ENCODE peak calls at places on chromosome 9, in seven cellular contexts. O, E, N, Q, T, D and C are unnamed samples. For H3K36me3, the result is how much of the 10 kb centered on the place peaks cover.

GRCh38 chr9:125996671-125997509 is 249.7 kb downstream of the PBX3 start:
- DNase-seq in D (no peak), E (no peak), O (no peak), T (no peak), Q (no peak), N (no peak), C (no peak)

GRCh38 chr9:129160712-129161533 is 17.1 kb downstream of the IER5L start:
- DNase-seq in E (no peak), O (no peak), Q (no peak), D (no peak), T (no peak), N (no peak), C (no peak)

GRCh38 chr9:99426443-99426842 is 204.4 kb downstream of the SEC61B start:
- DNase-seq in Q (no peak), O (no peak), D (no peak), N (no peak), T (no peak), E (no peak), C (no peak)

GRCh38 chr9:134419684-134420076 is 93.4 kb downstream of the RXRA start:
- DNase-seq in N (no peak), O (no peak), T (peak), Q (no peak), D (no peak), E (no peak), C (no peak)

GRCh38 chr9:91771864-91772263 is 178.2 kb downstream of the ROR2 start:
- DNase-seq in T (no peak), O (no peak), N (no peak), Q (no peak), D (no peak), E (no peak), C (no peak)

GRCh38 chr9:5510991-5511390 is 660 bp downstream of the PDCD1LG2 start:
- DNase-seq in E (no peak), D (no peak), Q (no peak), N (no peak), O (peak), T (no peak), C (no peak)

GRCh38 chr9:136985853-136986252 is 3.1 kb downstream of the LCNL1 start:
- DNase-seq in D (no peak), N (no peak), T (no peak), Q (no peak), O (no peak), E (no peak), C (no peak)

GRCh38 chr9:136296434-136297015 is 7.4 kb downstream of the CCDC187 start:
- DNase-seq in N (no peak), Q (no peak), E (no peak), O (no peak), D (no peak), T (no peak), C (no peak)

GRCh38 chr9:36980148-36980974 is 53.7 kb downstream of the PAX5 start:
- DNase-seq in N (peak), Q (no peak), T (peak), O (no peak), D (no peak), E (no peak), C (no peak)

GRCh38 chr9:126411225-126411947 is 84.8 kb downstream of the MVB12B start:
- DNase-seq in O (peak), T (no peak), N (no peak), D (no peak), E (no peak), Q (no peak), C (peak)

GRCh38 chr9:83030391-83031107 is 32.4 kb downstream of the RASEF start:
- DNase-seq in O (no peak), E (no peak), Q (no peak), D (no peak), T (no peak), N (no peak), C (no peak)

GRCh38 chr9:80093695-80094094 is 521.9 kb downstream of the TLE4 start:
- DNase-seq in N (no peak), D (no peak), O (no peak), E (no peak), T (no peak), Q (no peak), C (no peak)

GRCh38 chr9:97307500-97308163 is at the start of gene CCDC180:
- DNase-seq in D (no peak), O (peak), Q (peak), T (no peak), N (no peak), E (no peak), C (no peak)

GRCh38 chr9:104200456-104200994 is 106.4 kb downstream of the SMC2 start:
- DNase-seq in N (no peak), Q (no peak), E (no peak), T (no peak), O (no peak), D (no peak), C (no peak)

GRCh38 chr9:137286980-137287383 is 9.5 kb downstream of the TOR4A start:
- DNase-seq in E (no peak), Q (no peak), N (peak), O (peak), D (peak), T (peak), C (no peak)

GRCh38 chr9:13688990-13689600 is 409.6 kb upstream of the MPDZ start:
- DNase-seq in O (peak), E (no peak), N (no peak), T (peak), D (no peak), Q (no peak), C (no peak)

GRCh38 chr9:134488251-134488900 is 153.2 kb upstream of the COL5A1 start:
- DNase-seq in E (peak), D (no peak), N (no peak), T (no peak), Q (no peak), O (no peak), C (no peak)

GRCh38 chr9:73916016-73916673 is 581.0 kb upstream of the RORB start:
- DNase-seq in T (peak), O (peak), D (no peak), Q (no peak), E (no peak), N (no peak), C (no peak)

GRCh38 chr9:113556877-113557593 is 93.5 kb downstream of the RGS3 start:
- DNase-seq in Q (no peak), D (no peak), N (no peak), E (no peak), T (peak), O (no peak), C (no peak)

GRCh38 chr9:134983094-134983493 is 65.4 kb upstream of the FCN1 start:
- DNase-seq in Q (no peak), O (no peak), D (no peak), N (no peak), T (peak), E (peak), C (no peak)

GRCh38 chr9:83334320-83334719 is 203.9 kb downstream of the FRMD3 start:
- DNase-seq in Q (peak), T (peak), O (peak), E (peak), N (peak), D (peak), C (peak)

GRCh38 chr9:126499911-126500599 is 113.7 kb upstream of the LMX1B start:
- DNase-seq in E (no peak), O (no peak), N (no peak), Q (no peak), T (peak), D (no peak), C (no peak)

GRCh38 chr9:98210435-98210834 is 18.0 kb upstream of the CORO2A start:
- DNase-seq in E (no peak), N (no peak), Q (no peak), D (no peak), T (no peak), O (no peak), C (no peak)

GRCh38 chr9:34001308-34001707 is 47.4 kb downstream of the UBAP2 start:
- DNase-seq in N (no peak), E (no peak), Q (no peak), O (no peak), D (no peak), T (no peak), C (no peak)

GRCh38 chr9:33993104-33993503 is 55.6 kb downstream of the UBAP2 start:
- DNase-seq in N (no peak), E (no peak), D (no peak), T (no peak), Q (no peak), O (no peak), C (no peak)

GRCh38 chr9:33992622-33993021 is 56.1 kb downstream of the UBAP2 start:
- DNase-seq in T (no peak), O (no peak), N (no peak), E (no peak), Q (no peak), D (no peak), C (no peak)

DNA sequence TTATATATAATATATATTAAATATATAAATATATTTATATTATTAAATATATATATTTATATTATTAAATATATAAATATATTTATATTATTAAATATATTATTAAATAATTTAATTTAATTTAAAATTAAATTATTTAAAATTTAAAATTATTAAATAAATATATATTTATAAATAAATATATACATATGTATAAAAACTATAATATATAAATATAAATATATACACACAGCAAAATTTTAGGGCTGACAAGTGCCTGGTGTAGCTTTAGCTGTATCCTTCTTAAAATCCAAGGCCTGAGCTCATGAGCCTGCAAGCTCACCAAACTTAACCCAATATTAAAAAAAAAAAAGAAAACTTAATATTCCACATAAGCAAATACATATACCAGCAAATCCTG is 53.2 kb downstream of the UBAP2 start:
- DNase-seq in T (no peak), E (no peak), Q (no peak), N (no peak), O (no peak), D (no peak), C (no peak)
- H3K36me3 ChIP-seq in T (half or more), E (under half), Q (under half), N (under half), O (under half), D (under half), C (under half)

GRCh38 chr9:133419005-133419404 is 1.2 kb upstream of the REXO4 start:
- DNase-seq in D (no peak), T (peak), O (no peak), Q (no peak), N (no peak), E (no peak), C (no peak)

GRCh38 chr9:133420392-133420827 is 1.8 kb upstream of the ADAMTS13 start:
- DNase-seq in T (peak), O (no peak), Q (no peak), N (no peak), D (no peak), E (no peak), C (no peak)

GRCh38 chr9:133417541-133418461 is at the start of gene REXO4:
- DNase-seq in T (peak), O (peak), Q (peak), N (peak), E (peak), D (peak), C (peak)

GRCh38 chr9:133415107-133415506 is 2.7 kb downstream of the REXO4 start:
- DNase-seq in O (no peak), N (no peak), D (no peak), E (no peak), Q (no peak), T (no peak), C (no peak)
- H3K36me3 ChIP-seq in O (under half), N (half or more), D (under half), E (under half), Q (under half), T (under half), C (under half)

GRCh38 chr9:130868230-130868629 is 28.4 kb downstream of the QRFP start:
- DNase-seq in T (no peak), N (no peak), Q (no peak), O (peak), D (no peak), E (no peak), C (no peak)

GRCh38 chr9:130867556-130867955 is 29.1 kb downstream of the QRFP start:
- DNase-seq in E (no peak), T (no peak), Q (no peak), D (no peak), O (no peak), N (no peak), C (no peak)

GRCh38 chr9:130865921-130866320 is 30.7 kb downstream of the QRFP start:
- DNase-seq in D (no peak), O (no peak), N (no peak), E (no peak), T (no peak), Q (no peak), C (no peak)

GRCh38 chr9:130864541-130864940 is 29.5 kb downstream of the ABL1 start:
- DNase-seq in T (no peak), Q (no peak), D (no peak), O (no peak), N (no peak), E (no peak), C (no peak)

GRCh38 chr9:130866474-130866965 is 30.1 kb downstream of the QRFP start:
- DNase-seq in O (peak), D (peak), T (peak), Q (peak), N (peak), E (peak), C (no peak)
- H3K36me3 ChIP-seq in O (under half), D (under half), T (under half), Q (under half), N (under half), E (under half), C (under half)

GRCh38 chr9:124869466-124869985 is 7.6 kb downstream of the ARPC5L start:
- DNase-seq in O (peak), N (no peak), T (peak), E (no peak), Q (no peak), D (peak), C (peak)
- H3K36me3 ChIP-seq in O (under half), N (under half), T (under half), E (under half), Q (under half), D (under half), C (under half)

DNA sequence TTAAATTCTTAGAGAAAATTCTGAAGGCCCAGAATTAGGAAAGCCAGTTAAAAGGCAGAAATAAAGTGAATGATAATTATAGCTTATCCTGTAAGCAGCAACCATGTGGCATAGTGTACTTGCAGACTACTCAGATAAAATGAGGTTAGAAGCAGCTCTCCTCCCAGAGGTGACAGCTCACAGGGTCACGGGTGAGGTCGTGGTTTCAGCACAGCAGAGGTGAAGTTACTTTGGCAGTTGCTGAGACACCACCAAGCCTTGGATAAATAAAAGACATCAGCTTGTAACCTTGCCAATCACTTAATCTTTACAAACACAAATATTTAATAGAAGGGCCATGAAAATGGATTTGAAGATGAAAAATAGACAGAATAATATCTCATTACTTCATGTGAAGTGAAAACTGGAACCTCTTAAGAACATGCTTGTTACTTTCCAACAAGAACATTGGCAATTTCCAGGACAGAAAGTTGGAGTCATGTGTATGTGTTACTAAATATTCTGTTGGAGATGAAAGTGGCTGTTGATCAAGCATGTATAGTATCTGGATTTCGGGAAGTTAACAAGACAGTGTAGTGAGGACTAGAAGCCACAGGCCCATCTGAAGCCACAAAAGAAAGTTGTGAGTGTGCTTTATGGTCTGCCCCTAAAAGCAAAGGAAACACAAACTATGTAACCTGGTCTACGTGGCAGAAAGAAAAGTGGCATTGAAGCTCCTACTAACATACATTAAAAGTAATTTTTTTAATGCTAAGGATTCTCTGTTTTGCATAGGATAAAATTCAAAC is 134.4 kb downstream of the ERCC6L2 start:
- DNase-seq in E (no peak), N (no peak), Q (no peak), D (no peak), T (no peak), O (no peak), C (peak)
- H3K36me3 ChIP-seq in E (under half), N (under half), Q (under half), D (under half), T (half or more), O (under half), C (under half)

GRCh38 chr9:127508901-127509260 is 57.6 kb downstream of the LRSAM1 start:
- DNase-seq in N (no peak), T (no peak), O (no peak), E (no peak), D (no peak), Q (no peak), C (no peak)
- H3K36me3 ChIP-seq in N (under half), T (under half), O (half or more), E (under half), D (under half), Q (under half), C (under half)